ENCODE peak calls at places on chromosomes 1 and 21, in eight cellular contexts. H is fibroblast of mammary gland, L is fibroblast of pulmonary artery, P is mammary epithelial cell, J is adrenal gland, G is lung, T is IMR-90, N is nephron progenitor cell. I is an unnamed sample.

GRCh38 chr1:157806431-157807149 is 13.3 kb downstream of the FCRL1 start:
- DNase-seq in H (no peak), L (no peak), P (no peak), J (no peak), G (no peak), T (no peak), N (no peak), I (peak; percentile 32)

GRCh38 chr1:71950579-71950978 is 331.8 kb downstream of the NEGR1 start:
- DNase-seq in H (no peak), L (no peak), P (peak; percentile 0), J (no peak), G (no peak), T (no peak), N (no peak), I (no peak)

GRCh38 chr1:173426057-173426456 is 51.1 kb upstream of the PRDX6 start:
- DNase-seq in H (no peak), L (no peak), P (no peak), J (no peak), G (no peak), T (no peak), N (no peak), I (no peak)

GRCh38 chr1:90725961-90726715 is 9.0 kb upstream of the BARHL2 start:
- DNase-seq in H (no peak), L (no peak), P (peak; percentile 6), J (no peak), G (no peak), T (peak; percentile 1), N (peak; percentile 40), I (peak; percentile 25)

GRCh38 chr1:10338047-10338446 is 60.8 kb upstream of the PGD start:
- DNase-seq in H (peak; percentile 51), L (peak; percentile 60), P (no peak), J (peak; percentile 36), G (peak; percentile 32), T (peak; percentile 34), N (peak; percentile 41), I (peak; percentile 72)

GRCh38 chr1:18561967-18562366 is 68.7 kb upstream of the PAX7 start:
- DNase-seq in H (no peak), L (no peak), P (no peak), J (no peak), G (no peak), T (no peak), N (no peak), I (no peak)

GRCh38 chr1:27632387-27633297 is 2.3 kb downstream of the FGR start:
- DNase-seq in H (no peak), L (no peak), P (no peak), J (no peak), G (no peak), T (no peak), N (no peak), I (peak; percentile 71)

GRCh38 chr1:225882008-225882698 is at the start of gene TMEM63A:
- DNase-seq in H (peak; percentile 76), L (peak; percentile 88), P (peak; percentile 66), J (peak; percentile 89), G (peak; percentile 94), T (peak; percentile 76), N (peak; percentile 94), I (peak; percentile 97)

GRCh38 chr1:172605641-172606040 is 53.3 kb upstream of the FASLG start:
- DNase-seq in H (no peak), L (no peak), P (no peak), J (no peak), G (no peak), T (no peak), N (no peak), I (no peak)

GRCh38 chr1:234570741-234571140 is 39.2 kb downstream of the IRF2BP2 start:
- DNase-seq in H (no peak), L (no peak), P (no peak), J (no peak), G (no peak), T (no peak), N (no peak), I (no peak)

GRCh38 chr1:1616838-1617237 is 1.5 kb downstream of the MIB2 start:
- DNase-seq in H (no peak), L (no peak), P (no peak), J (no peak), G (no peak), T (no peak), N (peak; percentile 9), I (no peak)

GRCh38 chr1:10694274-10694632 is 102.2 kb downstream of the CASZ1 start:
- DNase-seq in H (peak; percentile 5), L (no peak), P (peak; percentile 47), J (no peak), G (peak; percentile 57), T (no peak), N (no peak), I (peak; percentile 88)

GRCh38 chr1:162019006-162019405 is 4.7 kb downstream of the OLFML2B start:
- DNase-seq in H (peak; percentile 95), L (peak; percentile 73), P (peak; percentile 75), J (no peak), G (no peak), T (peak; percentile 73), N (no peak), I (no peak)

GRCh38 chr1:19439464-19440171 is 45.7 kb downstream of the CAPZB start:
- DNase-seq in H (peak; percentile 59), L (peak; percentile 41), P (no peak), J (no peak), G (no peak), T (no peak), N (no peak), I (no peak)

GRCh38 chr1:170556910-170557309 is 24.9 kb downstream of the GORAB start:
- DNase-seq in H (peak; percentile 92), L (peak; percentile 27), P (no peak), J (no peak), G (no peak), T (peak; percentile 49), N (no peak), I (no peak)

GRCh38 chr1:85229574-85230097 is 28.8 kb upstream of the SYDE2 start:
- DNase-seq in H (no peak), L (no peak), P (no peak), J (no peak), G (no peak), T (no peak), N (no peak), I (no peak)

GRCh38 chr1:97192872-97193572 is 471.4 kb downstream of the PTBP2 start:
- DNase-seq in H (peak; percentile 96), L (peak; percentile 96), P (peak; percentile 92), J (no peak), G (peak; percentile 29), T (peak; percentile 99), N (no peak), I (no peak)

GRCh38 chr1:11523746-11524464 is 45.0 kb downstream of the DISP3 start:
- DNase-seq in H (no peak), L (no peak), P (no peak), J (no peak), G (no peak), T (no peak), N (no peak), I (no peak)

GRCh38 chr1:159250817-159251216 is 46.1 kb downstream of the ACKR1 start:
- DNase-seq in H (no peak), L (no peak), P (no peak), J (no peak), G (no peak), T (no peak), N (no peak), I (no peak)
- TF ChIP-seq CTCF in H (peak; percentile 2), L (no peak), P (peak; percentile 15), J (no peak), G (no peak), T (no peak), N (no peak), I (no peak)

GRCh38 chr1:222991177-222991576 is 151.9 kb downstream of the TLR5 start:
- DNase-seq in H (no peak), L (no peak), P (no peak), J (no peak), G (no peak), T (no peak), N (no peak), I (no peak)
- TF ChIP-seq CTCF in H (no peak), L (no peak), P (no peak), J (no peak), G (no peak), T (no peak), N (no peak), I (no peak)

DNA sequence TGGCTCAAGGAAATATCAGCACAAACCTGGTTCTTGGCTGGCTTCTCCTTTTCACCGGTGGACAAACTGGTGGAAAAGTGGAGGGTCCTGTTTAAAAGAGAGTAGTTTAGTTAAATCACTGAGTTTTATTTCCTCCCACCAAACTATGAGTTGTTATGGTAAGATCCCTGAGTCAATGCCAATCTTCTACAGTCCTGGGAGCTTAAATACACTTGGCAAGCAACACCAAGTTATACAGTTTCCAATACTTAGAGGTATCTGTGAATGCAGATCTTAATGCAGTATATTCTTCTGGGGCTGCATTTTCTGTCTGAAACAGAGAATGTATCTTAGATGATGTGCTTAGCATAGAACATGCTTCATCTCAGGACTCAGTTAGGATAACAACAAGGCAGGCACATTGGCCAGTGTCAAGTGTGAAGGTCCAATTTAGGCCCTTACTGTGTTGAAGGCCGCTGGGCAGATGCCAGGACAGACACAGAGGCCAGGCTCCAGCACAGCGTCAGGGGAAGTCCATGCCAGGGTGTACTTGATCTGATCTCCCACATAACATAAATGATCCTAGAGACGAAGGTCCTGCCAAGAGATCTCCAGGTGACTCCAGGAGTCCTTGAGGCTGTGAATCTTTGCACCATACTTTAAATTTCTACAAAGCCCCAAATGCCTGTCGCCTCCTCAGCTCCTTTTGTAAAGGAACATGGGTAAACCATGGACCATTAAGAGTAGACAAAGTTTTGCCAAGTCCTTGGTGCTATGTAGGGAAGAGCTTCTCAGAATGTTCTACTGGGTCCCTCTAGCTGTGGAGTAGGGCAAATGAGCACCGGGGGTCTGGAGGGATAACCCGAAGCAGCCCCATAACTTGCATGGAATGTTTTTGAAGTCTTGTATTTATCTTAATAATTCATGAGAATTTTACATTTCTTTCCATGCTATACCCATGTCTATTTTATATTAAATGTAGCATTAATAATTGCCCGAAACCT is 76.8 kb downstream of the KCNJ15 start:
- DNase-seq in H (peak; percentile 53), L (peak; percentile 59), P (no peak), J (no peak), G (no peak), T (no peak), N (no peak), I (no peak)
- TF ChIP-seq CTCF in H (peak; percentile 38), L (peak; percentile 56), P (peak; percentile 47), J (peak; percentile 23), G (no peak), T (peak; percentile 42), N (no peak), I (no peak)

DNA sequence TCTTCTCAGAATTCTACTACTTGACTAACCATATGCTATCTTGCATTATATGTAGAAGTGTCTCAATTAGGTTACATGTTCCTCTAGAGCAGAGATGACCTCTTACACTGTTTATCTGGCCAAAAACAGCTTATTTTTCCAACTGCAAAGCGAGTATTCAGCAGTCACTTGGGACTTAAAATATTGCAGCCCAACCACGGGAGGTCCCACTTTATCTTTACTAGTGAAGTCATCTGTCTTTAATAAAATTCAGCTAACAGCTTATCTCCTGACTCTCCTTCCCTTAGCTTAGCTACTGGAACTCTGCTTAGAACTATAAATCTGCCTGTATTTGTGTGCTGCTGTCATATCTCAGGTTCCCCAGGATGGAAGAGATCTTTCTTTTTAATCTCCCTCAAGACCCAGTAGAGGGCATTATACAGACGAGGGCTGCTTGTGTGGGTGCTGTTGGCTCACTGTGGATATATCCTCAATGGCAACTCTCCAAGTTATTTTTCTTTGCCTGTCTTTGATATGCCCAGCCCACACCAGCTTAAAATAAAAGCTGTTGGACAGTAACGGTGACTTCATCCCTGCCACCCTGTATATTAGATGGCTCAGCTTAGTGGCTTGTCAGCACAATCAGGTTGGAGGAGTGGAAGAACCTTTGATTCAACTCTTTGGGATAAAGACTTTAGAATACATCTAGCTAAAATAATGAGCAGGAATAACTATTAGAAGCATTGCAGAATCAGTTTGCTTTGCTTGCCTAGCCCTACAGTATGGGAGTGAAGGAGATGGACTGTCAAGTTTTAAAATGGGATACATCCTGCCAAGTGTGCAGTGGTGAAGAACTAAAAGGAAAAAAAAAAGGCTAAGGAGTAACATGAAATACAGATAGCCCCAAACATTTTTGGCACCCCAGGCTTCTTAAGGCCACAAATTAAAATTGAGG is 9.6 kb downstream of the ENSA start:
- DNase-seq in H (peak; percentile 90), L (peak; percentile 85), P (peak; percentile 78), J (peak; percentile 45), G (no peak), T (peak; percentile 80), N (no peak), I (no peak)
- TF ChIP-seq CTCF in H (peak; percentile 48), L (peak; percentile 47), P (peak; percentile 56), J (peak; percentile 39), G (no peak), T (peak; percentile 46), N (no peak), I (no peak)

I was measured in GM13976.